ENCODE peak calls at places on chromosomes 7 and 10, in eight cellular contexts. Q is left ventricle myocardium inferior, W is Karpas-422, O is adrenal gland, E is foreskin fibroblast, M is GM06990, T is fibroblast of pulmonary artery, C is mammary epithelial cell. R is an unnamed sample.

GRCh38 chr7:141693082-141693481 is 8.9 kb downstream of the DENND11 start:
- DNase-seq in C (no peak), O (no peak), W (no peak), Q (no peak), E (no peak), M (no peak), T (no peak), R (no peak)

GRCh38 chr10:78464856-78465221 is 431.2 kb downstream of the RPS24 start:
- DNase-seq in O (no peak), C (no peak), M (no peak), E (no peak), T (no peak), W (no peak), Q (no peak), R (peak)

GRCh38 chr7:34991938-34992840 is 45.1 kb downstream of the DPY19L1 start:
- DNase-seq in C (peak), M (peak), W (peak), Q (no peak), T (peak), E (peak), O (no peak), R (no peak)

GRCh38 chr10:32616438-32616837 is 170.5 kb downstream of the CCDC7 start:
- DNase-seq in Q (no peak), E (no peak), C (no peak), M (no peak), W (no peak), O (no peak), T (no peak), R (no peak)

GRCh38 chr7:122883049-122883670 is 3.1 kb downstream of the CADPS2 start:
- DNase-seq in W (no peak), C (no peak), T (no peak), Q (no peak), O (no peak), E (no peak), M (no peak), R (no peak)

GRCh38 chr7:45687185-45687560 is 113.0 kb downstream of the ADCY1 start:
- DNase-seq in O (no peak), T (no peak), Q (no peak), C (no peak), M (no peak), W (no peak), E (no peak), R (no peak)

GRCh38 chr10:124079864-124080263 is 13.5 kb downstream of the CHST15 start:
- DNase-seq in O (no peak), W (no peak), E (no peak), T (no peak), Q (no peak), C (no peak), M (no peak), R (no peak)

GRCh38 chr10:31315453-31315852 is 3.6 kb upstream of the ZEB1 start:
- DNase-seq in C (peak), O (no peak), Q (no peak), M (no peak), E (peak), W (no peak), T (peak), R (no peak)

GRCh38 chr7:30987178-30987577 is 23.4 kb downstream of the GHRHR start:
- DNase-seq in M (no peak), C (no peak), Q (no peak), O (no peak), T (no peak), E (no peak), W (no peak), R (no peak)

GRCh38 chr10:91604936-91605534 is 27.8 kb downstream of the PPP1R3C start:
- DNase-seq in T (peak), E (peak), O (no peak), W (no peak), C (peak), M (no peak), Q (no peak), R (no peak)

GRCh38 chr7:47941136-47941844 is 7.0 kb downstream of the PKD1L1 start:
- DNase-seq in Q (no peak), E (peak), O (peak), C (peak), W (no peak), T (peak), M (no peak), R (no peak)

GRCh38 chr10:103870503-103870902 is 15.1 kb upstream of the SH3PXD2A start:
- DNase-seq in W (no peak), M (no peak), T (no peak), E (peak), Q (no peak), C (peak), O (no peak), R (no peak)

GRCh38 chr7:157667731-157668130 is 330.9 kb downstream of the DNAJB6 start:
- DNase-seq in C (no peak), O (no peak), Q (no peak), M (no peak), T (no peak), W (no peak), E (no peak), R (no peak)

GRCh38 chr7:50197547-50197946 is 104.5 kb upstream of the ZPBP start:
- DNase-seq in C (no peak), T (no peak), E (no peak), Q (no peak), M (peak), O (peak), W (no peak), R (no peak)

GRCh38 chr10:56905051-56905450 is 544.0 kb upstream of the ZWINT start:
- DNase-seq in W (no peak), T (no peak), Q (no peak), O (no peak), C (no peak), M (no peak), E (no peak), R (no peak)

GRCh38 chr10:95359466-95359865 is 68.7 kb upstream of the PDLIM1 start:
- DNase-seq in O (no peak), Q (no peak), T (no peak), E (no peak), C (no peak), W (no peak), M (no peak), R (no peak)

GRCh38 chr7:151427705-151428392 is 12.1 kb downstream of the CRYGN start:
- DNase-seq in T (no peak), Q (no peak), O (no peak), M (no peak), E (no peak), C (no peak), W (no peak), R (no peak)

GRCh38 chr7:33300742-33301141 is 171.4 kb downstream of the BBS9 start:
- DNase-seq in W (no peak), T (no peak), Q (no peak), O (no peak), M (no peak), E (no peak), C (no peak), R (no peak)

GRCh38 chr7:98283887-98284222 is 2.4 kb downstream of the BRI3 start:
- DNase-seq in W (no peak), T (no peak), Q (no peak), C (no peak), E (no peak), M (no peak), O (no peak), R (no peak)

GRCh38 chr10:34222359-34222758 is 592.7 kb downstream of the PARD3 start:
- DNase-seq in E (no peak), C (no peak), T (no peak), Q (no peak), W (no peak), O (no peak), M (no peak), R (no peak)

GRCh38 chr10:94197241-94197640 is 165.5 kb downstream of the NOC3L start:
- DNase-seq in M (no peak), T (no peak), W (no peak), Q (no peak), E (no peak), O (no peak), C (no peak), R (no peak)

GRCh38 chr10:122326385-122326784 is 48.1 kb upstream of the PLEKHA1 start:
- DNase-seq in M (no peak), O (no peak), W (no peak), Q (no peak), E (no peak), T (no peak), C (no peak), R (no peak)
- H3K4me3 ChIP-seq in M (no peak), O (no peak), W (no peak), Q (no peak), E (no peak), T (no peak), C (no peak), R (no peak)

DNA sequence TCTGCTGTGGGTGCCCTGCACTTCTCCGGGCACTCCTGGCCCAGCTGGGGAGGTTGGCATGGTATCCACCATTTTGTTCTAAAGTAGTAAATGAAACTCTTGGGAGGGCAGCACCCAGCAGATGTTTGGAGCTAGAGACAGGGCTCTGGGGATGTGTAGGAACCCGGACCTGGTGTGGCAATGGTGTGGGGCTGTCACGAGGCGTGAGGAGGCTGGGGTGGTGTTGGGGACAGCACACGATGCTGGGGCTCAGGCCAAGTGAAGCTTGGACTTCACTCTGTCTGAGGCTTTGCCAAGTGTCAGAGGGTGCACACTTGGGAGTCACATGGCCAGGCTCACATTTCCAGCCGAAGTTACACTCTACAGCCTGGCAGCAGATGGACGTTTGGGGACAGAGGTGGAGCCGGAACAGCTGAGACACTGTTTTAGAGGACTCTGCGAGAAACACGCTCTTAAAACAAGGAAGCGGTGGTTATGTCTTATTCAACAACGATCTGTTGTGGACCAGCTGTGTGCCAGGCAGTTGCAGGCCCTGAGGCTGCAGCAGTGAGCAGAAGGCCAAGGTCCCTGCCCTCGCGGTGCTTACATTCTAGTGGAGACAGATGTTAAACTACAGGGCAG is 118.2 kb downstream of the CUX1 start:
- DNase-seq in M (no peak), Q (peak), T (no peak), O (peak), W (peak), E (no peak), C (no peak), R (no peak)
- H3K4me3 ChIP-seq in M (no peak), Q (peak), T (no peak), O (no peak), W (no peak), E (no peak), C (no peak), R (no peak)

DNA sequence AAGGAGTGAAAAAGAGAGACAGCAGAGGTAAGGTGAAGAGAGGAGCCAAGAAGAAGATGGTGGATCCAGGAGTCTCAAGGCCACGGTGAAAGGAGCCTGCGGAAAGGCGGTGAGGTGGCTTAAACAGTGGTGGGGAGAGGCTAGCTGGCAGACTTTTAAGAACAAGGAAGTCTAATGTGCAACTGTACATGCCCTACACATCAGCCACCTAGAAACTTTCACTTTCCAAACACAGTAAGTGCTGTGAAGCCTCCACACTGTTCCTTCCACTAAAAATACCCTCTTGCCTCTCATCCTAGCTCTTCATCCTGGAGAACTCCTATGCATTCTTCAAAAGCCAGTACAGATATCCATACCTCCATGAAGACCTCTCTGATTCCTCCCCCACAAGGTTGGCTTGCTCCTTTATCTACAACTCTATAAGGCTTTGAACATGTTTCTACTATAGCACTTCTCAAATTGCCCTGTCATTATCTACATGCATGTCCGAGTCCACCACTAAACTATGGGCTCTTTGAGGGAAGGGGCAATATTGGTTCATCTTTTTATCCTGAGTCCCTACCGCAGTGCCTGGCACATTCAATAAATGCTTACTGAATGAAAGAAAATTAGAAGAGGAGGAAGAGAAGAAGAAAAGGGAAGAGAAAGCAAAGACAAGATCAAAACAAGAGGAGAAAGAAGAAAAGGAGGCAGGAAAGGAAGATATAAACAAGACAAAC is 54.3 kb downstream of the DNAJC12 start:
- DNase-seq in C (no peak), Q (no peak), E (no peak), W (no peak), M (no peak), O (no peak), T (no peak), R (no peak)
- H3K4me3 ChIP-seq in C (no peak), Q (no peak), E (no peak), W (peak), M (no peak), O (no peak), T (no peak), R (no peak)

DNA sequence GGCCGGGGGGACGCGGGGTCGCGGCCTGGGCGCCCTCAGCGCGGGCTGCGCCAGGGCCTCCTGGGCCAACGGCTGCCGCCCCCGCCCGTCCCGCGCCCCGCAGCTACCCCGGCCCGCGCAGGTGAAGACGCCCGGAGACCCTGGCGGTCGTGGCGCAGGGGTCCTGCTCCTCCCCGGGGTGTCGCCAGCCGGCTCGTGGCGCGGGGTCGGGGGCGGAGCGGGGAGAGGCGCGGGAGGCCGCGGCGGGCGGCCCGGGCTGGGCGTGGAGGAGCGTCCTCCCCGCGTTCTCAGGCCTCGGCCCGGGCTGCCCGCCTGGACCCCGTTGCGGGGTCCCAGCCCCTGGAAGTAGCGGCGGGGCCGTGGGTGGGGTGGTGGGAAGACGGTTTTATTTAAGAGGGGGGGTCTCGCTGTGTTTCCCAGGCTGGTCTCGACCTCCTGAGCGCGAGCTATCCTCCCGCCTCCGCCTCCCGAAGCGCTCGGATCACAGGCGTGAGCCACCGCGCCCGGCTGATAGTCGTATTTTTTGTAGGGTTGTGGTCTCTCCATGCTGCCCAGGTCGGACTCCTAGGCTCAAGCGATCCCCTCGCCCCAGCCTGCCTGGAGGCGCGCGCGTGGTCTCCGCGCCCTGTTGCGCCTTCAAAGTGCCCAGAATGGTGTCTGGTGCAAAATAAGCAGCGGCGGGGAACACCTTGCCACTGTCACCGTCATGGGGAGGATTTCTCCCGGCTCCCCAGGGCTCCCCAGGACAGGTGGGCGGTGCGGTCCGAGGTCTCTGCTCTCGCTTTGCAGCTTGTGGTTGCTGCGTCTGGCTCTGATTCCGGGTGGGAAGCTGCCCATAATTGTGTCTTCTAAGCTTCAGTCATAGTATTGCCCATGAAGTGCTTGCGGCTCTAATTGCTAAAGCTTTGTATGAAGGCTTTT is 15.3 kb upstream of the SUN1 start:
- DNase-seq in O (no peak), M (peak), Q (no peak), T (no peak), C (peak), W (peak), E (no peak), R (no peak)
- H3K4me3 ChIP-seq in O (peak), M (peak), Q (peak), T (peak), C (peak), W (peak), E (peak), R (peak)

GRCh38 chr7:831596-832291 is 532 bp upstream of the SUN1 start:
- DNase-seq in W (peak), Q (no peak), C (peak), T (peak), E (peak), M (peak), O (peak), R (no peak)
- H3K4me3 ChIP-seq in W (no peak), Q (peak), C (no peak), T (peak), E (peak), M (peak), O (no peak), R (no peak)

DNA sequence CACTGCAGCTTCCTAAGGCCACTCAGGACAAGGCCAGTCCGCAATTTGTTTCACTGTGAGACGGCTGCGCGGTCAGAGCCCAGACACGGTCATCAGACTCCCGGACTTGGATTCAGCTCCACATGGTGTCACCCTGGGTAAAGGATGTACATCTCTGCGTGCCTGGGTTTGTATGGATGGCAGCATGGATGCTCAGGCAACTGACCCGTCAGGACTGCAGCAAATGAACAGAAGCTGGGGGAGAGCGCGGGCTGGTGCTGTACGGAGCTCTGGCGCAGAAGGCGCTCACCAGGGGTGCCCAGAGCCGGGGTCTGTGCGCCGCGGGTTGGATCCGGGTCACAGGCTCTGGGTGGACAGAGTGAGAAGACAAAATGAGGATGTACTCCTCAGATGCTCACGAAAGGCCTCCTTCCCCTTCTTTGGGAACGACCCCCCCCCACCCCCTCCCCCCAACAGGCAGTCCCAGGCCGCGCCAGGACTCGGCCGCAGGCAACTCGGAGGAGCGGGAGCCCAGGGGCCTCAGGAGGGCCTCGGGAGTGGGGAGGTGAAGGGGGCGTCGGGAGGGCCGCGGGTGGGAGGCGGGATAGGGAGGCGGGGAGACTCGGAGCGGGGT is 92.4 kb downstream of the CXCL12 start:
- DNase-seq in O (no peak), C (no peak), Q (no peak), T (no peak), W (no peak), M (no peak), E (no peak), R (no peak)
- H3K4me3 ChIP-seq in O (no peak), C (no peak), Q (no peak), T (no peak), W (no peak), M (no peak), E (no peak), R (no peak)

GRCh38 chr10:88994034-88994433 is 3.4 kb downstream of the FAS start:
- DNase-seq in O (no peak), Q (no peak), M (no peak), C (peak), W (peak), E (no peak), T (no peak), R (no peak)
- H3K4me3 ChIP-seq in O (peak), Q (peak), M (peak), C (peak), W (peak), E (peak), T (peak), R (no peak)

GRCh38 chr7:129609666-129610065 is 1.9 kb upstream of the NRF1 start:
- DNase-seq in Q (no peak), O (no peak), M (no peak), W (no peak), E (no peak), T (no peak), C (no peak), R (no peak)
- H3K4me3 ChIP-seq in Q (peak), O (no peak), M (no peak), W (no peak), E (no peak), T (no peak), C (no peak), R (no peak)